ENCODE peak calls at places on chromosome 6, in nine cellular contexts. O is heart right ventricle, Q is right cardiac atrium, C is heart left ventricle, U is cardiac muscle cell, E is esophagus squamous epithelium, Y is iPS DF 6.9, R is uterus, T is GM12878. V is an unnamed sample.

GRCh38 chr6:21180800-21181337 is 412.7 kb upstream of the SOX4 start:
- DNase-seq in C (no peak), Y (no peak), O (no peak), T (no peak), Q (no peak), U (no peak), E (no peak), R (no peak), V (no peak)

GRCh38 chr6:117711369-117711768 is 36.1 kb downstream of the NUS1 start:
- DNase-seq in C (no peak), Q (no peak), Y (no peak), R (no peak), O (no peak), E (no peak), T (no peak), U (no peak), V (no peak)

GRCh38 chr6:113328886-113329381 is 528.2 kb upstream of the MARCKS start:
- DNase-seq in O (peak; percentile 32), T (no peak), C (peak; percentile 17), R (peak; percentile 15), E (no peak), Q (peak; percentile 23), U (no peak), Y (no peak), V (peak; percentile 51)

GRCh38 chr6:106156863-106157262 is 70.7 kb downstream of the PRDM1 start:
- DNase-seq in O (no peak), R (no peak), E (no peak), T (no peak), U (no peak), Q (no peak), C (no peak), Y (no peak), V (no peak)

GRCh38 chr6:57108691-57109090 is 18.7 kb downstream of the ZNF451 start:
- DNase-seq in C (no peak), E (no peak), Y (no peak), R (no peak), U (no peak), O (no peak), Q (no peak), T (peak; percentile 38), V (no peak)

GRCh38 chr6:153976921-153977693 is 61.9 kb upstream of the OPRM1 start:
- DNase-seq in U (no peak), Q (peak; percentile 19), Y (no peak), R (no peak), C (no peak), E (no peak), T (peak; percentile 4), O (no peak), V (no peak)

GRCh38 chr6:32081168-32081624 is 27.9 kb downstream of the TNXB start:
- DNase-seq in U (no peak), Q (peak; percentile 88), T (no peak), C (peak; percentile 56), O (peak; percentile 44), E (no peak), R (peak; percentile 90), Y (no peak), V (peak; percentile 50)

GRCh38 chr6:3644613-3645012 is 106.9 kb downstream of the PXDC1 start:
- DNase-seq in U (no peak), C (no peak), Q (no peak), Y (no peak), O (no peak), R (no peak), T (no peak), E (no peak), V (no peak)

GRCh38 chr6:3194535-3195376 is 32.7 kb downstream of the TUBB2B start:
- DNase-seq in R (no peak), Y (no peak), C (peak; percentile 59), U (peak; percentile 5), O (peak; percentile 59), Q (peak; percentile 25), E (no peak), T (no peak), V (no peak)

GRCh38 chr6:3119040-3119723 is 671 bp downstream of the BPHL start:
- DNase-seq in Y (no peak), E (no peak), T (no peak), U (no peak), C (no peak), O (no peak), Q (no peak), R (no peak), V (no peak)

GRCh38 chr6:116633685-116634084 is 17.4 kb downstream of the RSPH4A start:
- DNase-seq in T (no peak), E (no peak), R (no peak), C (no peak), O (no peak), Y (no peak), Q (no peak), U (no peak), V (no peak)

GRCh38 chr6:149694926-149695325 is 23.0 kb downstream of the LATS1 start:
- DNase-seq in T (no peak), E (no peak), C (no peak), Q (no peak), R (no peak), Y (no peak), U (no peak), O (no peak), V (no peak)

GRCh38 chr6:69643688-69644087 is 153.1 kb downstream of the LMBRD1 start:
- DNase-seq in Q (no peak), C (no peak), U (no peak), T (no peak), E (no peak), R (no peak), O (no peak), Y (no peak), V (no peak)

GRCh38 chr6:166957087-166957804 is 896 bp upstream of the RNASET2 start:
- DNase-seq in U (no peak), O (peak; percentile 32), Q (peak; percentile 49), E (peak; percentile 13), Y (no peak), R (peak; percentile 44), C (peak; percentile 63), T (no peak), V (peak; percentile 51)

GRCh38 chr6:79946773-79947190 is 571 bp downstream of the ELOVL4 start:
- DNase-seq in O (no peak), Q (peak; percentile 12), Y (no peak), T (no peak), C (no peak), E (no peak), U (peak; percentile 41), R (peak; percentile 20), V (no peak)

GRCh38 chr6:38248500-38249234 is 391.1 kb downstream of the BTBD9 start:
- DNase-seq in E (no peak), Q (no peak), U (no peak), C (no peak), Y (no peak), O (no peak), R (no peak), T (no peak), V (no peak)

GRCh38 chr6:156919819-156920379 is 142.7 kb downstream of the ARID1B start:
- DNase-seq in Q (no peak), E (no peak), U (no peak), R (no peak), Y (no peak), O (no peak), C (no peak), T (no peak), V (no peak)

GRCh38 chr6:25942561-25943147 is 12.2 kb upstream of the SLC17A2 start:
- DNase-seq in R (no peak), T (no peak), C (no peak), Y (no peak), E (no peak), Q (no peak), U (peak; percentile 15), O (no peak), V (no peak)

GRCh38 chr6:75300206-75300605 is 15.6 kb upstream of the TMEM30A start:
- DNase-seq in E (no peak), R (no peak), C (no peak), Y (no peak), O (no peak), Q (no peak), T (no peak), U (no peak), V (no peak)
- H3K27ac ChIP-seq in E (peak overlapping the region; percentile 63), R (no peak overlapping the region), C (no peak overlapping the region), Y (no peak overlapping the region), O (no peak overlapping the region), Q (no peak overlapping the region), T (no peak overlapping the region), U (no peak overlapping the region), V (peak overlapping the region; percentile 59)

DNA sequence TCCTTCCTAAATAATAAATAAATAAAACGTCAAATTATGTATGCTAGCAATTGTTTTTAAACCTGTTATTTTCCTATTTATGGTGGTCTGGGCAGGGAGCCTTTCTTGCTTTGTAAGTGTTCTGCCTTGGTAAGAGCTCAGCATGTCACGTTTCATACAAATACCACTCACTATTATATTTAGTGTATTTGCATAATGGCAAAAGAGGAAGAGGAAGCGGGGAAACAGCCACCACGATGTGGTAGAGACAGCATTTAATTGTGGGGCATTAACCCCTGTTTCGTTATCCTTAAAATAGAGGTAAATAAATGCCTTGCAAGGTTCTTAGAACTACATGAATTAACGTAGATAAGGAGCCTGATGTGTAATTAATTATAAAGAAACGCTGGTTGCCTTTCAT is 2.0 kb downstream of the ABRACL start:
- DNase-seq in U (no peak), Q (no peak), O (no peak), T (peak; percentile 48), C (no peak), R (no peak), E (no peak), Y (no peak), V (no peak)
- H3K4me3 ChIP-seq in U (no peak overlapping the region), Q (no peak overlapping the region), O (peak overlapping the region; percentile 97), T (peak overlapping the region; percentile 93), C (no peak overlapping the region), R (no peak overlapping the region), E (no peak overlapping the region), Y (no peak overlapping the region), V (no peak overlapping the region)

GRCh38 chr6:22819209-22819608 is 249.8 kb downstream of the HDGFL1 start:
- DNase-seq in E (no peak), U (no peak), O (no peak), Y (no peak), T (no peak), Q (no peak), R (no peak), C (no peak), V (no peak)
- H3K9me3 ChIP-seq in E (no peaks in the 10 kb centered on the region), U (no peaks in the 10 kb centered on the region), O (no peaks in the 10 kb centered on the region), Y (no peaks in the 10 kb centered on the region), T (no peaks in the 10 kb centered on the region), Q (no peaks in the 10 kb centered on the region), R (no peaks in the 10 kb centered on the region), C (peaks cover 8% of the 10 kb centered on the region), V (no peaks in the 10 kb centered on the region)

GRCh38 chr6:169288591-169288990 is 34.9 kb upstream of the THBS2 start:
- DNase-seq in Q (peak; percentile 69), C (no peak), R (peak; percentile 52), O (peak; percentile 40), U (no peak), T (no peak), Y (no peak), E (no peak), V (no peak)

GRCh38 chr6:169291148-169291547 is 37.5 kb upstream of the THBS2 start:
- DNase-seq in Y (no peak), T (no peak), E (no peak), Q (no peak), C (no peak), U (no peak), R (no peak), O (no peak), V (no peak)

GRCh38 chr6:169289257-169289656 is 35.6 kb upstream of the THBS2 start:
- DNase-seq in C (no peak), O (no peak), R (no peak), Y (no peak), E (no peak), T (no peak), U (no peak), Q (no peak), V (no peak)

GRCh38 chr6:169291639-169292339 is 38.1 kb upstream of the THBS2 start:
- DNase-seq in O (no peak), R (no peak), T (no peak), Y (no peak), E (no peak), U (no peak), C (no peak), Q (no peak), V (no peak)

GRCh38 chr6:169289671-169290408 is 36.2 kb upstream of the THBS2 start:
- DNase-seq in R (peak; percentile 71), U (no peak), Y (no peak), E (no peak), T (no peak), O (peak; percentile 61), Q (peak; percentile 64), C (peak; percentile 66), V (no peak)
- H3K27ac ChIP-seq in R (peak overlapping the region; percentile 90), U (no peak overlapping the region), Y (no peak overlapping the region), E (peak overlapping the region; percentile 23), T (no peak overlapping the region), O (peak overlapping the region; percentile 84), Q (no peak overlapping the region), C (peak overlapping the region; percentile 62), V (no peak overlapping the region)

V was measured in lung.